ENCODE peak calls at places on chromosome 3, in four cellular contexts. O, A, B and M are unnamed samples.

GRCh38 chr3:184361932-184362667 is 590 bp downstream of the POLR2H start:
- DNase-seq in O (peak; percentile 63), A (peak; percentile 64), B (peak; percentile 85), M (no peak)

GRCh38 chr3:36244728-36245127 is 135.6 kb upstream of the STAC start:
- DNase-seq in O (no peak), A (no peak), B (no peak), M (no peak)

GRCh38 chr3:48428863-48429415 is 947 bp downstream of the PLXNB1 start:
- DNase-seq in O (no peak), A (no peak), B (peak; percentile 89), M (no peak)

GRCh38 chr3:150760431-150761200 is 2.4 kb downstream of the SIAH2 start:
- DNase-seq in O (no peak), A (no peak), B (no peak), M (no peak)

GRCh38 chr3:73508330-73508954 is 116.3 kb downstream of the PDZRN3 start:
- DNase-seq in O (peak; percentile 27), A (peak; percentile 60), B (peak; percentile 51), M (peak; percentile 44)

GRCh38 chr3:118963711-118964110 is 70.9 kb downstream of the IGSF11 start:
- DNase-seq in O (no peak), A (no peak), B (no peak), M (no peak)

GRCh38 chr3:95154775-95155174 is 1091.9 kb downstream of the NSUN3 start:
- DNase-seq in O (no peak), A (no peak), B (no peak), M (no peak)

GRCh38 chr3:197082871-197083270 is 53.3 kb upstream of the MELTF start:
- DNase-seq in O (no peak), A (no peak), B (no peak), M (no peak)

GRCh38 chr3:146465713-146466465 is 3.5 kb downstream of the PLSCR2 start:
- DNase-seq in O (no peak), A (no peak), B (no peak), M (no peak)

GRCh38 chr3:172152869-172153268 is 113.5 kb downstream of the FNDC3B start:
- DNase-seq in O (no peak), A (no peak), B (no peak), M (no peak)

GRCh38 chr3:49723301-49723630 is 485 bp downstream of the GMPPB start:
- DNase-seq in O (peak; percentile 16), A (peak; percentile 63), B (peak; percentile 62), M (peak; percentile 40)
- TF ChIP-seq ELF1 in O (no peak), A (no peak), B (no peak), M (no peak)

DNA sequence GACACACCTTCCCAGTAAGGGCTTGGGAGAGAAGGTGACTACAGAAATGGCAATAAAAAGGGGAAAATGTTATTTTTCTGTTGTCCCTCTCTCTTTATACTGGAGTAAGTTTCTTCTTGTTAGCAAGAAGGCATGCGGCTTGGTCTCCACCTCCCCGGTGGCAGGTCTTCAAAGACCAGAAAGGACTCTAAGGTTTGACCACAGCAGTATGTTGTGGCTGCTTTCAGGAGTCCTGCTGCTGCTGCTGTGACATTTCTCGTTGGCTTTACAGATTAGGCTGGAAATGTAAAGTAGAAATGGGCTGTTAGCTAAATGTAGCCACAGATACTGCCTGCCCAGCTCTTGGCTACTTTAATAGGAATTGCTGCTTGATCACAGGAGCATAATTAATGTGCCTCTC is 175.8 kb upstream of the ZBTB20 start:
- DNase-seq in O (no peak), A (no peak), B (no peak), M (no peak)
- TF ChIP-seq ELF1 in O (no peak), A (no peak), B (no peak), M (no peak)

GRCh38 chr3:7285502-7285901 is 424.6 kb downstream of the GRM7 start:
- DNase-seq in O (peak; percentile 10), A (no peak), B (no peak), M (no peak)
- TF ChIP-seq ELF1 in O (no peak), A (no peak), B (no peak), M (no peak)

GRCh38 chr3:127550758-127551157 is 39.8 kb downstream of the TPRA1 start:
- DNase-seq in O (no peak), A (no peak), B (no peak), M (no peak)

GRCh38 chr3:127547761-127548605 is 42.5 kb downstream of the TPRA1 start:
- DNase-seq in O (peak; percentile 29), A (peak; percentile 54), B (peak; percentile 96), M (peak; percentile 14)

GRCh38 chr3:127551971-127552370 is 38.6 kb downstream of the TPRA1 start:
- DNase-seq in O (no peak), A (no peak), B (peak; percentile 82), M (no peak)

GRCh38 chr3:127551178-127551577 is 39.4 kb downstream of the TPRA1 start:
- DNase-seq in O (no peak), A (no peak), B (no peak), M (no peak)

DNA sequence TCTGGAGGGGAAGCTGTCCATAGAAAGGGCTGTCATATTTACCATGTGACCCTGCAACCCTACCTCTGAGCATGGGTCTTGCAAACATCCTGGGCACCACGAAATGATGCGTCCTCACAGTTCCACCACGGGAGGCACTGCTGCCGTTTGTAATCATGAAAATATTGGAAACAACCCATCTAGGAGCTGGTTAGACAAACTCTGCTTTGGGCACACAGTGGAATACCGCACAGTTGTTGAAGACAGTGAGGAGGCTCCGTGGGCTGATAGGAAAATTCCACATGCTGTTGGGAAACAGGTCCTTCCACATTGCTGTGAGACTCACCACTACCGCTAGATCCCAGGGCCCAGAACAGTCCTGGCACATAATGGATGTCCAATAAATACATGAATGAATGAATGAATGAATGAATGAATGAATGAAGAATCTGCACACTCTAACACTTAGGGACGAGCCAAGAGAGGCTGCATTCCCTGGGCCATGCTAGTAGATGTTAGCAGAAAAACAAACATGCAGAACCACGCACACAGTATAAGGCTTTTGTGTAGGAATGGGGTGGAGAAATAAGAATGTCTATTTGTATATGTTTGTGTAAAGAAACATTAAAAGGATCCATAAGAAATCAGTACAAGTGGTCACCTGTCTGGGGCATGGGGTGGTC is 40.6 kb downstream of the TPRA1 start:
- DNase-seq in O (no peak), A (no peak), B (no peak), M (no peak)
- TF ChIP-seq ELF1 in O (no peak), A (no peak), B (no peak), M (no peak)

DNA sequence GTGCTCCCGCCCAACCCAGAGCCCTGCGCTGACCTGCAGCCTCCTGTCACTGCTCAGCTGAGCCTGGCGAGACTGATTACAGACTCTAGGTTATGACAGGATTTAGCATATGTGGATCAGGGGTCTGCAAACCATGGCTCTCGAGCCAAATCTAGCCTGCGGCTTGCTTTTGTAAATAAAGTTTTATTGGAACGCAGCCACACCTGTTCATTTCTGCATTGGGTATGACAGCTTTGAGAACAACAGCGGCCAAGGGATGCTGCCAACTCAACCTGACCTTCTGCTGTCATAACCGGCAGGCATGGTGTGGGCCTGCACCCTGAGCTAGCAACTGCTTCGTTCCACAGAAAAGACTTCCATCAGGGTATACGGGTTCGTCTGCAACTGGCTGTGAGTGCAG is 50.5 kb upstream of the IQSEC1 start:
- DNase-seq in O (no peak), A (no peak), B (no peak), M (no peak)
- TF ChIP-seq ELF1 in O (no peak), A (no peak), B (no peak), M (no peak)

DNA sequence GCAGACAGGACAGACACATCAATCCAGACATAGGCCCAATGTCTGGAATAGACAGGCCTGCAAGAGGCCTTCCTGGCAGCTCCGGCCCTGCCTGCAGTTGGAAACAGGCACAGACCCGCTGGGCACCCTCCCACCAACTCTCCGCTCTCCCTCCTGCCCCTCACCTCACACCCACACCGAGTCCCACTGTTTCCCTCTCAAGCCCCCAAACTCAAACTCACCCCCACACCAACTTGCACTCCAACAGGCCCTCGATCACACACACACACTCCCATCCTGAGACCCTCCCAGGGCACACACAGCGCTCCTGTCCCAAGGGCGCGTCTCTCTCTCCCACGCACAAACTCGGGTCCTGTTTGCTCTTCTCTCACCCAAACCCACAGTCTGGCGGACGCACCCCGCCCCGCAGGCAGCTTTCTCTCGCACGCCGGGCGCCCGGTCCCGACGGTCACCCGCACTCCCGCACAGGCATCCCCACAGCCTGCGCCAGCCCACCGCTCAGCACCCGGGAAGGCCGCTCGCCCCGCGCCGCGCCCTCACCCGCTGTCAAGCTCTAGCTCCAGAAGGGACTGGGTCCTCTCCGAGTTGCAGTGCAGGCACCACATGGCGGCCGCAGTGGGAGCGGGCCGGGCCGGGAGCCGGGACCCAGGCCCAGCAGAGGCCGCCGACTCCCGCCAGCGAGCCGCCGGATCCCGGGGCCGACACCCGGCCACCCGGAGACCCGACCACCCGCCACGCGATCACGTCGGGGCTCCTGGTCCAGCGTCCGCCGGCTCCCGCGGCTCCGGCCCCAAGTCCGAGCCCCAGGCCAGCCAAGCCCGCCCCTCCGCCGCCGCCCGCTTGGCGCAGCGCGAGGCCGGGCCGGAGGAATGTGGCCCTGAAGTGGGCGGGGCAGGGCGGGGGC is 106.1 kb downstream of the IQSEC1 start:
- DNase-seq in O (no peak), A (peak; percentile 51), B (no peak), M (no peak)
- TF ChIP-seq ELF1 in O (no peak), A (no peak), B (no peak), M (no peak)

DNA sequence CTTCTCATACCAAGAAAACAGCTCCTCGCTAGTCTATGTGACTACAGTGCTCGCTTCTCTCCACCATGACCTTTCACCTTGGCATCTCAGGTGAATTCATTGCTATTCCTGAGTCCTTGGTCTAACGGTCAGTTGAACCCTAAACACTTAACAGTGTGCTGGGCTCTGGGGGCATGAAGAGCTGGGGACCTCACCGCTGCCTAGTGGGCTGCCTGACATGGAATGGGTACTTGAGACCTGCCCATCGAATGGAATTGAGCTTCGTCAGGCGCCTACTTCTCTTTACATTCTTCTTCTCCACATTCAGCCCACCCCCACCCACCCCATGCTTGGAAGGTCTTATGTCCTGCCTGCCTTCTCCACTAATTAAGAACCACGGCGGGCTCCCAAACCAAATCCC is 22.1 kb downstream of the BOC start:
- DNase-seq in O (no peak), A (no peak), B (no peak), M (no peak)
- TF ChIP-seq ELF1 in O (no peak), A (no peak), B (no peak), M (no peak)

GRCh38 chr3:140540262-140540661 is 137.6 kb upstream of the TRIM42 start:
- DNase-seq in O (no peak), A (no peak), B (no peak), M (no peak)

GRCh38 chr3:140546649-140547048 is 131.2 kb upstream of the TRIM42 start:
- DNase-seq in O (no peak), A (no peak), B (no peak), M (no peak)

GRCh38 chr3:140545197-140545596 is 132.7 kb upstream of the TRIM42 start:
- DNase-seq in O (no peak), A (no peak), B (no peak), M (no peak)

GRCh38 chr3:140541975-140542653 is 135.8 kb upstream of the TRIM42 start:
- DNase-seq in O (no peak), A (no peak), B (no peak), M (no peak)

GRCh38 chr3:140545756-140546155 is 132.1 kb upstream of the TRIM42 start:
- DNase-seq in O (no peak), A (no peak), B (no peak), M (no peak)
- TF ChIP-seq ELF1 in O (no peak), A (no peak), B (no peak), M (no peak)